ENCODE peak calls at places on chromosomes 6 and 20, in four cellular contexts. N is GM12891, L is HL-60, H is GM12878. J is an unnamed sample.

GRCh38 chr6:13667655-13668054 is 44.0 kb downstream of the RANBP9 start:
- DNase-seq in L (no peak), H (no peak), N (no peak), J (no peak)

GRCh38 chr6:67433124-67433523 is 1202.0 kb upstream of the ADGRB3 start:
- DNase-seq in L (no peak), H (no peak), N (no peak), J (no peak)

GRCh38 chr6:113306552-113307145 is 550.5 kb upstream of the MARCKS start:
- DNase-seq in N (no peak), L (peak), H (peak), J (peak)

GRCh38 chr6:20399518-20399917 is 2.2 kb upstream of the E2F3 start:
- DNase-seq in L (no peak), H (no peak), N (no peak), J (no peak)

GRCh38 chr20:25039697-25040437 is 18.1 kb downstream of the ACSS1 start:
- DNase-seq in H (no peak), N (no peak), L (no peak), J (no peak)

GRCh38 chr6:14175031-14175430 is 57.5 kb downstream of the CD83 start:
- DNase-seq in H (no peak), N (no peak), L (no peak), J (no peak)

GRCh38 chr6:43178150-43178549 is 3.8 kb upstream of the CUL9 start:
- DNase-seq in H (no peak), N (no peak), L (no peak), J (no peak)

GRCh38 chr6:35318200-35318844 is 20.7 kb downstream of the DEF6 start:
- DNase-seq in H (no peak), N (no peak), L (no peak), J (peak)

GRCh38 chr20:8330316-8330784 is 198.3 kb downstream of the PLCB1 start:
- DNase-seq in L (peak), N (no peak), H (no peak), J (no peak)

GRCh38 chr20:18324596-18325089 is 36.3 kb downstream of the ZNF133 start:
- DNase-seq in L (no peak), H (no peak), N (no peak), J (no peak)

GRCh38 chr6:166999145-166999844 is at the start of gene CEP43:
- DNase-seq in L (peak), N (peak), H (peak), J (peak)

GRCh38 chr6:149268146-149268545 is 49.4 kb upstream of the TAB2 start:
- DNase-seq in H (no peak), N (no peak), L (no peak), J (no peak)

GRCh38 chr20:60525397-60525796 is 567.2 kb downstream of the CDH26 start:
- DNase-seq in L (no peak), H (no peak), N (no peak), J (no peak)

GRCh38 chr20:31849306-31849930 is 4.0 kb upstream of the FOXS1 start:
- DNase-seq in H (no peak), L (no peak), N (no peak), J (no peak)

GRCh38 chr6:103798166-103798565 is 1061.6 kb downstream of the HACE1 start:
- DNase-seq in L (no peak), N (no peak), H (no peak), J (no peak)

GRCh38 chr6:130749402-130749801 is 77.8 kb upstream of the SMLR1 start:
- DNase-seq in N (no peak), H (no peak), L (no peak), J (no peak)

GRCh38 chr20:23214903-23215302 is 128.8 kb upstream of the CD93 start:
- DNase-seq in H (no peak), N (no peak), L (no peak), J (no peak)

GRCh38 chr6:10101551-10102252 is 313.2 kb downstream of the TFAP2A start:
- DNase-seq in L (peak), N (no peak), H (no peak), J (no peak)

GRCh38 chr6:37127961-37128862 is 41.7 kb upstream of the PIM1 start:
- DNase-seq in N (no peak), L (no peak), H (no peak), J (peak)
- TF ChIP-seq SPI1 in N (peak), L (no peak), H (no peak), J (no peak)

GRCh38 chr6:96007663-96008062 is 8.1 kb upstream of the FUT9 start:
- DNase-seq in H (no peak), L (no peak), N (no peak), J (no peak)
- TF ChIP-seq SPI1 in H (no peak), L (no peak), N (no peak), J (no peak)

GRCh38 chr20:16115891-16116577 is 457.2 kb downstream of the KIF16B start:
- DNase-seq in H (no peak), L (no peak), N (no peak), J (no peak)
- TF ChIP-seq SPI1 in H (no peak), L (no peak), N (no peak), J (no peak)

GRCh38 chr6:75170666-75171065 is 35.2 kb downstream of the COL12A1 start:
- DNase-seq in H (no peak), L (no peak), N (no peak), J (no peak)
- TF ChIP-seq SPI1 in H (no peak), L (no peak), N (no peak), J (no peak)

GRCh38 chr20:39041067-39041466 is 78.9 kb downstream of the DHX35 start:
- DNase-seq in L (no peak), H (no peak), N (no peak), J (no peak)
- TF ChIP-seq SPI1 in L (no peak), H (no peak), N (no peak), J (no peak)

DNA sequence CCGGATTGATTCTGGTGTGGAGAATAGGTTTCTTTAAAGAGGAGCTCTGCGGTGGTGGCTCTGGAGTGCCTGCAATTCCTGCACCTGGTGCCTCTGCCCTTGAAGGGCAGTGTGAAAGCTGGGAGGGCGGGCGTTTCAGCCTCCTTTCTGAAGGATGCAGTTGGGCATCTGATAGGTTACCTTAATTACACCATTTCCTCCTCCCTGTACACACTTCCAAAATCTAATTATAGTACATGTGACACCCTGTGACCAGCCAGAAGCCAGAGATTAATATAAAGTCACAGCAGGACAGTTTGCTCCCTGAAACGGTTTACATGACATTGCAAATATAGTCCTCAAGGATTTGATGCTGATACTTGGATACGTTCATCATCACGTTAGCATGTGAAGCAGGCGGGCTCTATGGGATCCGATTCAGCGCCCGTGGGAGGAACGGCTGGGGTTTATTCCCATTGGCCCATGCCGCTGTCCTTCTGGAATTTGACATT is 548.2 kb downstream of the QKI start:
- DNase-seq in L (no peak), H (no peak), N (no peak), J (no peak)
- TF ChIP-seq SPI1 in L (no peak), H (no peak), N (no peak), J (no peak)

GRCh38 chr6:68572525-68572924 is 62.6 kb upstream of the ADGRB3 start:
- DNase-seq in L (peak), N (peak), H (peak), J (peak)
- TF ChIP-seq SPI1 in L (no peak), N (no peak), H (no peak), J (no peak)

DNA sequence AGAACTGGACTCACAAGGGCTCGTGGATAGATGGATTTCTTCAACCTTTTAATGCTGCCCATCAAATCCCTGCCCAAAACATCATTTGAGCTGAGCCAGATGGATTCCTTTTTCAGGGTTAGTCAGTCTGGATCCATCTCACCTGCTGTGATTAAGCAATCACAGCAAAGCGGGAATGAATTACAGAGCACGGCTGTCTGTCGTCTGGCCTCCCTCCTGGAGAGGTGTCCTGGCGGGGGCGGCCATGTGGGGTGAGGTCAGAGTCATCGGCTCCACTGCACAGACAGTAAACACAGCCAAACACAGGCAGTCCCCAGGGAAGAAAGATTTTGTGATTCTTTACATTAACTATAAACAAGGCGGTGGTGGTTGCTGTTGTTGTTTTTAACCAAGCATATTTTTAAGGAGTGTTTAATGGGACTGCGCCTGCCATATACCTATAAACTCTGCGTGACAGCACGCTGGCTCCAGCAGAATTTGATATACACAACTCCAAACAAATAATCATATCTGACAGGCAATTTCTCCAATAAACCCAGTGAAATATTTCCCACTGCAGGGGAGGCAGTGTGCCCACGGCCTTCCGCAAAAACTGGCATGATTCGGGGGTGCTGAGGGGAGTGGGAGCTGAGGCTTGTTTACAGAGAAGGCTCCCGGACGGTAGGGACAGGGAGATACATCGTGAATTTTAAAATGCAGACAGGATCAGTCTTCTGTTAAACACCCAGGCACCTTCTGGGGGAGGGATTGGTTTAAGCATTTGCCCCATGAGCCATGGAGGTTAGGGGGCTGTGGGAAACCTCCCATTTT is 232.0 kb upstream of the PMEPA1 start:
- DNase-seq in H (no peak), L (no peak), N (no peak), J (no peak)
- TF ChIP-seq SPI1 in H (no peak), L (no peak), N (no peak), J (no peak)

DNA sequence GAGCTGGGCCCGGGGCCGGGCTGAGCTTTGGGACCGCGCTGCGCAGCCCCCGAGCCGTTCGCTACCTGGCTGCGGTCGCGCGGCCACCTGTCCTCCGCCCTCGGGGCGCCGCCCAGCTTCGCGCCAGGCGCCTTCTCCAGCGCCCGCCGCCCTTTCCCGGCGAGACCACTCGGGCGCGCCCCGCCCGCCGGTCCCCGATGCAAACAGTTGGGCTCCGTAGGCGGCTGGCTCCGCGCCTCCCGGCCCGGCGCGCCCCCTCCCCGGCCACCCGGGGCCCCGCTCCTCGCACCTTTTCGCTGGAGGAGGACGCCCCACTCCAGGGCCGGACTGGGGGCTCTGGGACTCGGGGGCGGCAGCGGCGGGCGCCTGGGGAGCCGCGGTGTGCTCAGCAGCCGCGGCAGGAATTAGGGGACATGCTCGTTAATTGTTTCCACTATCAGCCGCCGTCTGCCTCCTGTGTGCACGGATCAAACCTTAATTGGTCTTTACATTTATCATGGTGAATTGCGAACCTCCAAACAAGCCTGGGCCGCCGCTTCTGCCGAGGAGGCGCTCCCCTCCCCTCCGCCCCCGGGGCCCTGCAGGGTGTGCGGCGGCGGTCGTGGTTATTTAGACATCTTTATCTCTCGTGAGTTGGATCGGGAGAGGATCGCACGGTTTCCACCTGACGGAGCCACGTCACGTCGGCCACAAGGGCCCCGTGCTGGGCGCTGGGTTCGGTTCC is 916 bp upstream of the CNR1 start:
- DNase-seq in N (no peak), L (no peak), H (no peak), J (no peak)
- TF ChIP-seq SPI1 in N (no peak), L (no peak), H (no peak), J (no peak)